ENCODE peak calls at places on chromosome 18, in nine cellular contexts. One of them, this sample, is unnamed.

GRCh38 chr18:69897397-69898108 is 50.1 kb downstream of the CD226 start:
- DNase-seq in ELR: no peak
- DNase-seq in HuH-7: no peak
- DNase-seq in CD8-positive, alpha-beta T cell: peak
- DNase-seq in left ventricle myocardium inferior: no peak
- DNase-seq in EL: no peak
- DNase-seq in astrocyte of the spinal cord: no peak
- DNase-seq in cardiac fibroblast: no peak
- DNase-seq in RWPE1: no peak
- DNase-seq in this sample: no peak

GRCh38 chr18:56835331-56835730 is 184.2 kb downstream of the WDR7 start:
- DNase-seq in RWPE1: no peak
- DNase-seq in HuH-7: no peak
- DNase-seq in ELR: peak
- DNase-seq in EL: peak
- DNase-seq in CD8-positive, alpha-beta T cell: no peak
- DNase-seq in astrocyte of the spinal cord: no peak
- DNase-seq in left ventricle myocardium inferior: no peak
- DNase-seq in cardiac fibroblast: peak
- DNase-seq in this sample: no peak

GRCh38 chr18:55685638-55686037 is 97.6 kb upstream of the TCF4 start:
- DNase-seq in RWPE1: no peak
- DNase-seq in cardiac fibroblast: peak
- DNase-seq in astrocyte of the spinal cord: no peak
- DNase-seq in EL: no peak
- DNase-seq in HuH-7: no peak
- DNase-seq in left ventricle myocardium inferior: no peak
- DNase-seq in CD8-positive, alpha-beta T cell: no peak
- DNase-seq in ELR: no peak
- DNase-seq in this sample: no peak

GRCh38 chr18:50649821-50650220 is 89.9 kb downstream of the MAPK4 start:
- DNase-seq in cardiac fibroblast: peak
- DNase-seq in RWPE1: no peak
- DNase-seq in left ventricle myocardium inferior: peak
- DNase-seq in astrocyte of the spinal cord: peak
- DNase-seq in EL: peak
- DNase-seq in ELR: no peak
- DNase-seq in HuH-7: no peak
- DNase-seq in CD8-positive, alpha-beta T cell: no peak
- DNase-seq in this sample: peak

GRCh38 chr18:8617907-8618306 is 8.7 kb downstream of the RAB12 start:
- DNase-seq in ELR: no peak
- DNase-seq in HuH-7: no peak
- DNase-seq in CD8-positive, alpha-beta T cell: no peak
- DNase-seq in EL: no peak
- DNase-seq in astrocyte of the spinal cord: no peak
- DNase-seq in left ventricle myocardium inferior: no peak
- DNase-seq in cardiac fibroblast: no peak
- DNase-seq in RWPE1: no peak
- DNase-seq in this sample: no peak

GRCh38 chr18:652131-652530 is 5.3 kb upstream of the TYMS start:
- DNase-seq in CD8-positive, alpha-beta T cell: no peak
- DNase-seq in ELR: no peak
- DNase-seq in cardiac fibroblast: no peak
- DNase-seq in HuH-7: no peak
- DNase-seq in astrocyte of the spinal cord: no peak
- DNase-seq in left ventricle myocardium inferior: no peak
- DNase-seq in RWPE1: no peak
- DNase-seq in EL: no peak
- DNase-seq in this sample: no peak

GRCh38 chr18:939167-939566 is 34.5 kb downstream of the ADCYAP1 start:
- DNase-seq in cardiac fibroblast: peak
- DNase-seq in astrocyte of the spinal cord: peak
- DNase-seq in left ventricle myocardium inferior: no peak
- DNase-seq in EL: peak
- DNase-seq in RWPE1: peak
- DNase-seq in HuH-7: no peak
- DNase-seq in ELR: peak
- DNase-seq in CD8-positive, alpha-beta T cell: no peak
- DNase-seq in this sample: no peak

GRCh38 chr18:3115430-3116025 is 102.6 kb upstream of the LPIN2 start:
- DNase-seq in ELR: no peak
- DNase-seq in cardiac fibroblast: no peak
- DNase-seq in EL: no peak
- DNase-seq in RWPE1: no peak
- DNase-seq in left ventricle myocardium inferior: no peak
- DNase-seq in CD8-positive, alpha-beta T cell: no peak
- DNase-seq in HuH-7: no peak
- DNase-seq in astrocyte of the spinal cord: no peak
- DNase-seq in this sample: no peak

GRCh38 chr18:5582849-5583667 is 39.3 kb upstream of the EPB41L3 start:
- DNase-seq in RWPE1: no peak
- DNase-seq in ELR: no peak
- DNase-seq in cardiac fibroblast: peak
- DNase-seq in HuH-7: no peak
- DNase-seq in astrocyte of the spinal cord: peak
- DNase-seq in left ventricle myocardium inferior: no peak
- DNase-seq in CD8-positive, alpha-beta T cell: no peak
- DNase-seq in EL: no peak
- DNase-seq in this sample: no peak

GRCh38 chr18:76445275-76445674 is 49.8 kb downstream of the ZNF516 start:
- DNase-seq in astrocyte of the spinal cord: peak
- DNase-seq in CD8-positive, alpha-beta T cell: no peak
- DNase-seq in cardiac fibroblast: peak
- DNase-seq in left ventricle myocardium inferior: no peak
- DNase-seq in EL: peak
- DNase-seq in RWPE1: peak
- DNase-seq in ELR: peak
- DNase-seq in HuH-7: no peak
- DNase-seq in this sample: peak

GRCh38 chr18:48408111-48408726 is 964 bp downstream of the ZBTB7C start:
- DNase-seq in EL: no peak
- DNase-seq in HuH-7: no peak
- DNase-seq in CD8-positive, alpha-beta T cell: no peak
- DNase-seq in left ventricle myocardium inferior: peak
- DNase-seq in astrocyte of the spinal cord: no peak
- DNase-seq in RWPE1: no peak
- DNase-seq in ELR: no peak
- DNase-seq in cardiac fibroblast: no peak
- DNase-seq in this sample: no peak

GRCh38 chr18:77433076-77433475 is 183.4 kb downstream of the GALR1 start:
- DNase-seq in RWPE1: no peak
- DNase-seq in left ventricle myocardium inferior: no peak
- DNase-seq in ELR: no peak
- DNase-seq in CD8-positive, alpha-beta T cell: no peak
- DNase-seq in EL: no peak
- DNase-seq in cardiac fibroblast: no peak
- DNase-seq in astrocyte of the spinal cord: no peak
- DNase-seq in HuH-7: no peak
- DNase-seq in this sample: no peak

GRCh38 chr18:13377496-13377895 is 158.9 kb downstream of the LDLRAD4 start:
- DNase-seq in EL: no peak
- DNase-seq in cardiac fibroblast: peak
- DNase-seq in CD8-positive, alpha-beta T cell: peak
- DNase-seq in HuH-7: no peak
- DNase-seq in RWPE1: no peak
- DNase-seq in ELR: no peak
- DNase-seq in left ventricle myocardium inferior: no peak
- DNase-seq in astrocyte of the spinal cord: no peak
- DNase-seq in this sample: no peak

GRCh38 chr18:54357082-54357659 is 487 bp downstream of the STARD6 start:
- DNase-seq in left ventricle myocardium inferior: no peak
- DNase-seq in EL: no peak
- DNase-seq in astrocyte of the spinal cord: no peak
- DNase-seq in HuH-7: no peak
- DNase-seq in CD8-positive, alpha-beta T cell: no peak
- DNase-seq in ELR: no peak
- DNase-seq in cardiac fibroblast: no peak
- DNase-seq in RWPE1: peak
- DNase-seq in this sample: no peak

GRCh38 chr18:59123588-59124369 is 15.9 kb upstream of the SEC11C start:
- DNase-seq in astrocyte of the spinal cord: peak
- DNase-seq in RWPE1: peak
- DNase-seq in HuH-7: no peak
- DNase-seq in left ventricle myocardium inferior: no peak
- DNase-seq in EL: peak
- DNase-seq in ELR: peak
- DNase-seq in CD8-positive, alpha-beta T cell: no peak
- DNase-seq in cardiac fibroblast: peak
- DNase-seq in this sample: peak

GRCh38 chr18:5237083-5237722 is 40.1 kb upstream of the AKAIN1 start:
- DNase-seq in CD8-positive, alpha-beta T cell: no peak
- DNase-seq in HuH-7: peak
- DNase-seq in cardiac fibroblast: no peak
- DNase-seq in astrocyte of the spinal cord: no peak
- DNase-seq in ELR: no peak
- DNase-seq in left ventricle myocardium inferior: peak
- DNase-seq in RWPE1: peak
- DNase-seq in EL: no peak
- DNase-seq in this sample: no peak

This sample was measured in MG63.